ENCODE peak calls at places on chromosomes 12 and 14, in seven cellular contexts. E, V, S, R, Q, M and U are unnamed samples.

GRCh38 chr12:118357327-118358007 is 15.2 kb downstream of the TAOK3 start:
- DNase-seq in E (no peak), V (no peak), S (no peak), R (peak), Q (no peak), M (peak), U (peak)

GRCh38 chr14:59688224-59689170 is 111.9 kb upstream of the CCDC175 start:
- DNase-seq in E (peak), V (no peak), S (no peak), R (peak), Q (peak), M (peak), U (peak)

GRCh38 chr14:80872645-80873044 is 68.9 kb downstream of the CEP128 start:
- DNase-seq in E (no peak), V (no peak), S (no peak), R (no peak), Q (no peak), M (no peak), U (no peak)

GRCh38 chr12:124040286-124040685 is 67.3 kb downstream of the ZNF664 start:
- DNase-seq in E (no peak), V (no peak), S (no peak), R (no peak), Q (no peak), M (no peak), U (no peak)

GRCh38 chr12:30795410-30795659 is 40.6 kb upstream of the CAPRIN2 start:
- DNase-seq in E (no peak), V (no peak), S (no peak), R (no peak), Q (no peak), M (no peak), U (peak)

GRCh38 chr12:66195242-66195641 is 6.2 kb downstream of the IRAK3 start:
- DNase-seq in E (no peak), V (no peak), S (no peak), R (no peak), Q (peak), M (no peak), U (no peak)

GRCh38 chr14:92040431-92041040 is 677 bp upstream of the TRIP11 start:
- DNase-seq in E (no peak), V (no peak), S (no peak), R (peak), Q (peak), M (no peak), U (peak)

GRCh38 chr14:99441157-99441870 is 39.3 kb downstream of the SETD3 start:
- DNase-seq in E (no peak), V (no peak), S (no peak), R (no peak), Q (no peak), M (no peak), U (peak)

GRCh38 chr14:79809849-79810612 is 401.3 kb downstream of the DIO2 start:
- DNase-seq in E (no peak), V (no peak), S (no peak), R (peak), Q (no peak), M (no peak), U (no peak)

GRCh38 chr14:80211143-80212024 is at the start of gene DIO2:
- DNase-seq in E (no peak), V (no peak), S (no peak), R (no peak), Q (no peak), M (no peak), U (no peak)

GRCh38 chr14:58572092-58572853 is 65.5 kb upstream of the DACT1 start:
- DNase-seq in E (no peak), V (no peak), S (no peak), R (peak), Q (no peak), M (no peak), U (no peak)

GRCh38 chr12:52363111-52363679 is 4.1 kb downstream of the KRT85 start:
- DNase-seq in E (peak), V (no peak), S (no peak), R (no peak), Q (no peak), M (no peak), U (no peak)

GRCh38 chr12:127723236-127723635 is 543.7 kb upstream of the TMEM132C start:
- DNase-seq in E (no peak), V (no peak), S (no peak), R (no peak), Q (no peak), M (no peak), U (no peak)

GRCh38 chr14:96584199-96584906 is 82.2 kb downstream of the PAPOLA start:
- DNase-seq in E (no peak), V (peak), S (no peak), R (peak), Q (no peak), M (no peak), U (peak)

GRCh38 chr12:19953734-19954133 is 414.6 kb upstream of the PDE3A start:
- DNase-seq in E (no peak), V (no peak), S (no peak), R (no peak), Q (no peak), M (no peak), U (no peak)

GRCh38 chr12:117105902-117106301 is 6.7 kb upstream of the TESC start:
- DNase-seq in E (no peak), V (no peak), S (no peak), R (no peak), Q (no peak), M (peak), U (no peak)

GRCh38 chr12:85457026-85457425 is 177.0 kb downstream of the ALX1 start:
- DNase-seq in E (no peak), V (no peak), S (no peak), R (no peak), Q (no peak), M (no peak), U (peak)

GRCh38 chr12:78863482-78864427 is 819 bp upstream of the SYT1 start:
- DNase-seq in E (no peak), V (peak), S (peak), R (peak), Q (no peak), M (peak), U (no peak)

GRCh38 chr12:106954462-106955376 is 988 bp upstream of the TMEM263 start:
- DNase-seq in E (peak), V (peak), S (peak), R (no peak), Q (no peak), M (peak), U (peak)

GRCh38 chr14:94450722-94451090 is 1.9 kb downstream of the SERPINA11 start:
- DNase-seq in E (no peak), V (no peak), S (no peak), R (no peak), Q (no peak), M (no peak), U (no peak)

GRCh38 chr14:89248430-89249295 is 168.4 kb downstream of the FOXN3 start:
- DNase-seq in E (no peak), V (no peak), S (no peak), R (no peak), Q (no peak), M (no peak), U (no peak)

GRCh38 chr12:64466178-64466577 is 14.3 kb downstream of the TBK1 start:
- DNase-seq in E (no peak), V (no peak), S (no peak), R (no peak), Q (no peak), M (no peak), U (peak)

GRCh38 chr14:96797943-96798349 is 764 bp downstream of the VRK1 start:
- DNase-seq in E (no peak), V (no peak), S (peak), R (peak), Q (no peak), M (no peak), U (peak)

GRCh38 chr12:5176058-5176457 is 132.4 kb downstream of the KCNA5 start:
- DNase-seq in E (no peak), V (no peak), S (no peak), R (no peak), Q (no peak), M (no peak), U (no peak)

GRCh38 chr12:77406131-77406905 is 340.9 kb upstream of the E2F7 start:
- DNase-seq in E (no peak), V (no peak), S (no peak), R (no peak), Q (no peak), M (no peak), U (no peak)

GRCh38 chr12:95204141-95204866 is 13.0 kb downstream of the FGD6 start:
- DNase-seq in E (no peak), V (peak), S (peak), R (peak), Q (peak), M (peak), U (peak)

GRCh38 chr12:30694412-30694955 is 1.2 kb downstream of the IPO8 start:
- DNase-seq in E (no peak), V (no peak), S (no peak), R (no peak), Q (no peak), M (no peak), U (no peak)

GRCh38 chr12:69415471-69416275 is 54.5 kb upstream of the FRS2 start:
- DNase-seq in E (no peak), V (peak), S (peak), R (peak), Q (peak), M (peak), U (peak)

GRCh38 chr12:108308432-108308831 is 30.7 kb downstream of the CMKLR1 start:
- DNase-seq in E (no peak), V (no peak), S (no peak), R (no peak), Q (no peak), M (no peak), U (no peak)

GRCh38 chr12:45581112-45581511 is 148.4 kb upstream of the ARID2 start:
- DNase-seq in E (no peak), V (no peak), S (no peak), R (no peak), Q (no peak), M (no peak), U (no peak)
- TF ChIP-seq POLR2A in E (no peak), V (no peak), S (no peak), R (no peak), Q (no peak), M (no peak), U (no peak)

DNA sequence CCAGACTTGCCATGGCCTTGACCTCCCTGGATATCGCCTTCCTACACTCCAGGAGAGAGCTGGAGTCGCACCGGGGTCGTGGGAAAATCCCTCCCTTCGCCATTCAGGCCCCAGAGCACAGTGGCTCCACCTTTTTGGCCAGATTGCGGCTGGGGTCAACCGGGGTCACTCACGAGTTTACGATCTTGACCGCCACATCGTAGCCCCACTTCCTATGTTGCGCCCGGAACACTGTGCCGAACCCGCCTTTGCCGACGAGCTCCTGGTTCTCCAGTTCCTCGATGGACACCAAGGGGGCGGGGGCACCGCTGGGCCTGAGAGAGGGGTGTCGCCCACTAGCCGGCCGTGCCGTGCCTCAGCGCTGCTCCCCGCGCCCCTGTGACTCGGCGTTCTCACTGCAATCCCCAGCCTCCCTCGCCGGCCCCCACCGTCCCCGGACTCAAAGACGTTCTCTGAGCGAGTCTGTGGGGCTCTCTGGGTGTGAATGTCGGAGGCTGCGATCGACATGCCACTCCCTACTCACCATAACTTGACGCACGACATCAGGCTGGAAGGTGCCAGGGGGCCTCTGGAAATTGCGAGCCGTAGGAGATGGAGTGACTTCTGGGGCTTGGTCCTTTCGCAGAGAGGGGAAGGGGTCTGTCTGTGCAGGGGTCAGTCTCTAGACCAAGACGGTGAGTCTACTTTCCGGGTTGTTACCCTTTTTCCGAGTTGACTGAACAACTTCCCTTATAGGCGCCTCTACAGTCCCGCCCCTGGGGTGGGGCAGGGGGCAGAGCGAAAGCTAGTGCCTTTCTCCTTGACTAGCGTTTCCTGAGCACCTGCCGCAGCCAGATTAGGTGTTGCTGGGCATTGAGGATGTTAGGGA is at the start of gene RIPK3:
- DNase-seq in E (no peak), V (no peak), S (no peak), R (no peak), Q (peak), M (peak), U (peak)
- TF ChIP-seq POLR2A in E (no peak), V (peak), S (no peak), R (no peak), Q (no peak), M (peak), U (no peak)

GRCh38 chr12:47903151-47903611 is 1.6 kb downstream of the VDR start:
- DNase-seq in E (no peak), V (peak), S (no peak), R (no peak), Q (peak), M (peak), U (peak)

GRCh38 chr12:47905313-47905730 is 528 bp upstream of the VDR start:
- DNase-seq in E (no peak), V (peak), S (peak), R (no peak), Q (peak), M (peak), U (no peak)

GRCh38 chr12:47903927-47904646 is 707 bp downstream of the VDR start:
- DNase-seq in E (no peak), V (peak), S (no peak), R (peak), Q (peak), M (peak), U (no peak)

GRCh38 chr12:47902131-47902639 is 2.6 kb downstream of the VDR start:
- DNase-seq in E (no peak), V (peak), S (no peak), R (no peak), Q (no peak), M (peak), U (no peak)

DNA sequence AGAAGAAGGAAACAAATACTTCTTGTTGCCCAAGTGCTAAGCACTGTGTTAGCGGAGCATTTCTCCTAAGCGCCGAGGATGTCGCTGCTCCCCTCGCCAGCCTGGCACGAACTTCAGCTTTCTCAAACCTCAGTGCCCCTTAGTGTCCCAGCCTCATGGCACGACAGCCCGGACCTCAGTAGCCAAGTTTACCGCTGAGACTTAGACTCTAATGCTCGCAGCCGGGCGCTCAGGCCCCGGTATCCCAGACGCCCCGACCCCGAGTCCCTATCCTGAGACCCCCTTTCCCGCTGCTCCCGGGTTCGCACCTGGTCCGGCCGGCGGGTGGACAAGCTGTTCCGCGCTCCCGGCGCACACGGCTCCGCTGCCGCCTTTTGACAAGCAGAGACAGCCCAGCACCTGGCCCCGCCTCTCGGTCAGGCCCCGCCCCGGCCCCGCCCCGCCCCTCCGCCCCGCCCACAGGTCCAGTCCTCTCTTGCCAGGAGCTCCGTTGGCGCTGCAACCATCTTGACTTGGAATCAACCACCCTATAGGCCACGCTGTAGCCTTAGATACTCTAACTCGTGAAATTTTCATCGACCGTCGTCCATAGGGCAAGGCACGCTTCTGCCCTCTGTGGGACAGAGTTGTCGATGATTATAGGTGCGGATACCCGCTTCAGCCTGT is at the start of gene VDR:
- DNase-seq in E (peak), V (peak), S (peak), R (peak), Q (peak), M (peak), U (peak)
- TF ChIP-seq POLR2A in E (peak), V (peak), S (no peak), R (peak), Q (no peak), M (peak), U (peak)

GRCh38 chr14:101068958-101069549 is 165.5 kb upstream of the RTL1 start:
- DNase-seq in E (peak), V (peak), S (no peak), R (no peak), Q (peak), M (peak), U (no peak)
- TF ChIP-seq POLR2A in E (no peak), V (no peak), S (no peak), R (no peak), Q (no peak), M (no peak), U (no peak)

DNA sequence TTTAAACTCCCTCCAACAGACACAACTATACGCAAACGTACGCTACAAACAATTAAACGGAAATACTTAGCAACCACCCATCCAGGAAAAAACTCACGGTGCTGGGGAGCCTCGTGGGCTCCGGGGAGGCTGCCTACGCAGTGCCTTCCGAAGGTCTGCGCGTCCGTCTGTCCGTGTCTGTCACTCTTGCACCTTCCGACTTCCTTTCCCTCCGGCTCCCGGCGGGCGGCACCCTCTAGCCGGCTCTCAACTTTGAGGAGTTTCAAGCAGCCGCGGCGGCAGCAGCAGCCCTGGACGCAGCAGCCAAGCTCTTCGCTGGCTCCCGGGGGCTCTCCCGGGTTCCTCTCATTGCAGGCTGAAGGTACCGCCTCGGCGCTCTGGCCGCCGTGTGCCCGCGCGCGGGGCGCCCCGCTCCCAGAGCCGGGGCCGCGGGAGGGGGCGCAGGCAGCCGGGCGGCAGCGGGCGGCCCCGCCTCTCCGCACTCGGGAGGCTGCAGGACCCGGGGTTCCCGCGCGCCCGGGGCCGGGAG is at the start of gene PCED1B:
- DNase-seq in E (peak), V (peak), S (peak), R (no peak), Q (peak), M (peak), U (peak)
- TF ChIP-seq POLR2A in E (no peak), V (no peak), S (peak), R (peak), Q (no peak), M (no peak), U (no peak)

GRCh38 chr14:105043656-105044055 is 21.6 kb downstream of the GPR132 start:
- DNase-seq in E (no peak), V (no peak), S (no peak), R (no peak), Q (no peak), M (no peak), U (no peak)

GRCh38 chr14:105042813-105043212 is 21.9 kb upstream of the CDCA4 start:
- DNase-seq in E (no peak), V (no peak), S (no peak), R (no peak), Q (no peak), M (no peak), U (no peak)

GRCh38 chr14:105045710-105046326 is 19.4 kb downstream of the GPR132 start:
- DNase-seq in E (peak), V (peak), S (peak), R (peak), Q (peak), M (peak), U (peak)

GRCh38 chr14:105039458-105040205 is 18.7 kb upstream of the CDCA4 start:
- DNase-seq in E (no peak), V (no peak), S (no peak), R (no peak), Q (no peak), M (no peak), U (no peak)

GRCh38 chr14:105041841-105042765 is 21.2 kb upstream of the CDCA4 start:
- DNase-seq in E (no peak), V (no peak), S (no peak), R (no peak), Q (no peak), M (no peak), U (no peak)
- TF ChIP-seq POLR2A in E (no peak), V (no peak), S (no peak), R (no peak), Q (no peak), M (no peak), U (no peak)

GRCh38 chr12:6199531-6200265 is 502 bp upstream of the CD9 start:
- DNase-seq in E (no peak), V (peak), S (peak), R (no peak), Q (no peak), M (peak), U (no peak)
- TF ChIP-seq POLR2A in E (no peak), V (no peak), S (no peak), R (no peak), Q (no peak), M (no peak), U (no peak)